ENCODE peak calls at places on chromosomes 5 and 9, in nine cellular contexts. Q is stomach, N is ovary, C is sigmoid colon, T is HCT116, E is heart left ventricle, J is transverse colon, L is body of pancreas, O is NB4. Z is an unnamed sample.

GRCh38 chr9:134534661-134535080 is 106.9 kb upstream of the COL5A1 start:
- DNase-seq in Q (no peak), N (no peak), C (no peak), T (no peak), E (no peak), J (no peak), L (no peak), O (no peak), Z (no peak)

GRCh38 chr5:83097582-83098265 is 20.4 kb downstream of the XRCC4 start:
- DNase-seq in Q (no peak), N (no peak), C (no peak), T (no peak), E (no peak), J (no peak), L (no peak), O (no peak), Z (no peak)

GRCh38 chr9:98523231-98523901 is 185.4 kb downstream of the GABBR2 start:
- DNase-seq in Q (no peak), N (no peak), C (no peak), T (no peak), E (no peak), J (no peak), L (no peak), O (no peak), Z (no peak)

GRCh38 chr5:91288117-91288516 is 95.0 kb downstream of the ARRDC3 start:
- DNase-seq in Q (no peak), N (no peak), C (no peak), T (no peak), E (no peak), J (no peak), L (no peak), O (no peak), Z (no peak)

GRCh38 chr5:177478711-177479646 is 5.5 kb upstream of the DBN1 start:
- DNase-seq in Q (peak), N (peak), C (peak), T (no peak), E (peak), J (peak), L (peak), O (peak), Z (peak)

GRCh38 chr5:169629847-169630548 is 7.1 kb upstream of the DOCK2 start:
- DNase-seq in Q (no peak), N (no peak), C (no peak), T (no peak), E (no peak), J (no peak), L (no peak), O (no peak), Z (no peak)

GRCh38 chr9:96169901-96170300 is 132.1 kb downstream of the HSD17B3 start:
- DNase-seq in Q (no peak), N (no peak), C (peak), T (no peak), E (no peak), J (no peak), L (no peak), O (no peak), Z (no peak)

GRCh38 chr5:39433838-39434237 is 9.1 kb upstream of the DAB2 start:
- DNase-seq in Q (no peak), N (no peak), C (no peak), T (no peak), E (no peak), J (no peak), L (no peak), O (no peak), Z (no peak)

GRCh38 chr5:163976691-163977090 is 471.3 kb downstream of the MAT2B start:
- DNase-seq in Q (no peak), N (no peak), C (no peak), T (no peak), E (no peak), J (no peak), L (no peak), O (no peak), Z (no peak)

GRCh38 chr5:163978897-163979296 is 473.5 kb downstream of the MAT2B start:
- DNase-seq in Q (no peak), N (no peak), C (no peak), T (no peak), E (no peak), J (no peak), L (no peak), O (no peak), Z (no peak)
- TF ChIP-seq CTCF in Q (no peak), N (no peak), C (no peak), T (no peak), E (no peak), J (no peak), L (no peak), O (no peak), Z (no peak)

GRCh38 chr9:35690447-35691324 is 961 bp upstream of the TPM2 start:
- DNase-seq in Q (peak), N (peak), C (peak), T (no peak), E (peak), J (peak), L (peak), O (peak), Z (peak)
- TF ChIP-seq POLR2A in Q (no peak), N (peak), C (peak), T (no peak), E (no peak), J (peak), L (peak), O (no peak), Z (no peak)

GRCh38 chr9:35104586-35104985 is 1.7 kb upstream of the STOML2 start:
- DNase-seq in Q (no peak), N (no peak), C (no peak), T (no peak), E (no peak), J (no peak), L (no peak), O (no peak), Z (no peak)

GRCh38 chr9:35102769-35103659 is at the start of gene STOML2:
- DNase-seq in Q (peak), N (peak), C (peak), T (peak), E (peak), J (peak), L (peak), O (peak), Z (peak)

GRCh38 chr9:35105126-35105525 is 2.2 kb upstream of the STOML2 start:
- DNase-seq in Q (no peak), N (no peak), C (no peak), T (no peak), E (no peak), J (no peak), L (no peak), O (no peak), Z (no peak)

GRCh38 chr9:35102465-35102768 is 514 bp downstream of the STOML2 start:
- DNase-seq in Q (no peak), N (no peak), C (no peak), T (no peak), E (no peak), J (peak), L (no peak), O (no peak), Z (no peak)

DNA sequence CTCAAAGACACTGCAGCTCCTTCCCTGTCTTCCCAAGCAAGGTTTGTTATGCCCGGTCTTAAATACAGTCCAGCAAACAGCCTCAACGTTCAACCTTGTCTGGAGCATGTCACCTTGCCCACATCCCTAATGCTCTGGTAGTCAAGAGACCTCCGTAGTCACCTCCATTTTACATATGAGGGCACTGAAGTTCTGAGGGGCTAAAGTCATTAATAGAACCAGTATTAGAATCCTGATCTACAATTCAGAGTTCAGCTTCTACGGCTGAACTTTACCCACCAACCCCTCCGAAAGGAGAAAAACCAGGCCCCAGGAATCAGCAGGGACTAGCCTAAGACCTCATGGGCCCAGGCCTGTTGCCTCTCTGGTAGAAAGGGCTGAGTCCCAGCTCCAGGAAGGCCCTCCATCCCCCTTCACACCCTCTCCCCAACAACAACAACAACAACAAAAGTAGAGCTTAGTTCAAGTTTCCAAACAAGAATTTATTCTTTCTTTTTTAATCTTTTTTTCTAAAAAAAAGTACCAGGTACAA is 795 bp upstream of the STOML2 start:
- DNase-seq in Q (no peak), N (no peak), C (peak), T (no peak), E (no peak), J (no peak), L (no peak), O (no peak), Z (no peak)
- H3K4me3 ChIP-seq in Q (peak), N (no peak), C (no peak), T (peak), E (peak), J (no peak), L (no peak), O (peak), Z (no peak)

GRCh38 chr5:152262667-152263066 is 142.4 kb downstream of the NMUR2 start:
- DNase-seq in Q (no peak), N (no peak), C (no peak), T (no peak), E (no peak), J (no peak), L (no peak), O (no peak), Z (no peak)

GRCh38 chr5:152264656-152265055 is 140.4 kb downstream of the NMUR2 start:
- DNase-seq in Q (no peak), N (no peak), C (no peak), T (no peak), E (no peak), J (no peak), L (peak), O (no peak), Z (no peak)

GRCh38 chr5:152259702-152260101 is 145.4 kb downstream of the NMUR2 start:
- DNase-seq in Q (no peak), N (no peak), C (no peak), T (no peak), E (peak), J (no peak), L (no peak), O (no peak), Z (no peak)

GRCh38 chr5:152256580-152256979 is 148.5 kb downstream of the NMUR2 start:
- DNase-seq in Q (no peak), N (no peak), C (no peak), T (no peak), E (no peak), J (no peak), L (no peak), O (no peak), Z (no peak)

GRCh38 chr5:152260940-152261339 is 144.1 kb downstream of the NMUR2 start:
- DNase-seq in Q (no peak), N (no peak), C (no peak), T (no peak), E (no peak), J (no peak), L (no peak), O (no peak), Z (no peak)
- TF ChIP-seq CTCF in Q (no peak), N (no peak), C (no peak), T (no peak), E (no peak), J (no peak), L (no peak), O (no peak), Z (no peak)

GRCh38 chr5:151251001-151251551 is 1.9 kb upstream of the GM2A start:
- DNase-seq in Q (no peak), N (no peak), C (no peak), T (no peak), E (no peak), J (peak), L (no peak), O (peak), Z (no peak)
- TF ChIP-seq POLR2A in Q (no peak), N (no peak), C (no peak), T (no peak), E (no peak), J (no peak), L (no peak), O (no peak), Z (no peak)